ENCODE peak calls at places on chromosome 19, in six cellular contexts. H is SK-N-DZ, O is omental fat pad, G is GM19239, T is dermis blood vessel endothelial cell, A is NCI-H1092 treated with DMSO at 0.1 percent for 48 hours. P is an unnamed sample.

GRCh38 chr19:33298146-33298911 is 4.0 kb downstream of the CEBPA start:
- DNase-seq in A (no peak), T (no peak), O (no peak), G (no peak), H (no peak), P (no peak)

GRCh38 chr19:43673702-43674629 is 4.0 kb upstream of the PLAUR start:
- DNase-seq in G (no peak), H (no peak), T (no peak), O (no peak), A (no peak), P (no peak)

GRCh38 chr19:916645-917322 is 349 bp upstream of the KISS1R start:
- DNase-seq in T (no peak), O (no peak), H (peak; percentile 55), A (peak; percentile 21), G (no peak), P (no peak)

GRCh38 chr19:3479819-3480215 is 508 bp downstream of the SMIM24 start:
- DNase-seq in T (no peak), H (peak; percentile 27), G (no peak), A (no peak), O (no peak), P (no peak)

GRCh38 chr19:10551698-10552301 is 8.1 kb downstream of the ATG4D start:
- DNase-seq in H (no peak), O (no peak), G (no peak), T (peak; percentile 41), A (no peak), P (no peak)

GRCh38 chr19:32800191-32800590 is 69.4 kb downstream of the SLC7A9 start:
- DNase-seq in G (no peak), H (no peak), T (no peak), O (no peak), A (no peak), P (no peak)

GRCh38 chr19:19500975-19501644 is 14.2 kb downstream of the TSSK6 start:
- DNase-seq in H (no peak), G (no peak), T (no peak), A (no peak), O (no peak), P (no peak)

GRCh38 chr19:48573163-48573505 is 21.2 kb downstream of the SULT2B1 start:
- DNase-seq in O (no peak), T (no peak), H (no peak), G (no peak), A (no peak), P (no peak)

GRCh38 chr19:17385878-17386611 is 8.0 kb downstream of the CCDC194 start:
- DNase-seq in H (peak; percentile 56), A (peak; percentile 27), O (peak; percentile 70), T (peak; percentile 77), G (peak; percentile 57), P (no peak)

GRCh38 chr19:36215276-36216171 is 618 bp downstream of the ZNF146 start:
- DNase-seq in G (no peak), A (peak; percentile 48), T (peak; percentile 62), O (no peak), H (peak; percentile 9), P (no peak)

GRCh38 chr19:11138659-11139526 is 16.7 kb downstream of the SPC24 start:
- DNase-seq in O (no peak), T (peak; percentile 68), G (no peak), A (no peak), H (peak; percentile 57), P (peak; percentile 18)

GRCh38 chr19:3509566-3509989 is 3.5 kb downstream of the FZR1 start:
- DNase-seq in H (no peak), O (no peak), T (peak; percentile 70), A (no peak), G (no peak), P (no peak)

GRCh38 chr19:13103961-13104847 is 1.5 kb upstream of the LYL1 start:
- DNase-seq in T (peak; percentile 93), G (no peak), O (no peak), A (no peak), H (no peak), P (peak; percentile 22)

GRCh38 chr19:46776927-46777911 is 11.2 kb downstream of the SLC1A5 start:
- DNase-seq in O (no peak), G (no peak), T (no peak), A (no peak), H (no peak), P (no peak)